ENCODE peak calls at places on chromosomes 6 and 20, in seven cellular contexts. One of them, this sample, is unnamed.

GRCh38 chr6:104940881-104941693 is 15.8 kb upstream of the LIN28B start:
- DNase-seq in HS-5: no peak
- DNase-seq in adipocyte: peak; percentile 75
- DNase-seq in ovary: peak; percentile 15
- DNase-seq in NCI-H1092 treated with DMSO at 0.1 percent for 48 hours: peak; percentile 1
- DNase-seq in right cardiac atrium: peak; percentile 58
- DNase-seq in putamen: peak; percentile 63
- DNase-seq in this sample: no peak

GRCh38 chr6:134619789-134620188 is 301.9 kb upstream of the SGK1 start:
- DNase-seq in HS-5: no peak
- DNase-seq in adipocyte: peak; percentile 36
- DNase-seq in ovary: no peak
- DNase-seq in NCI-H1092 treated with DMSO at 0.1 percent for 48 hours: no peak
- DNase-seq in right cardiac atrium: no peak
- DNase-seq in putamen: no peak
- DNase-seq in this sample: no peak

GRCh38 chr6:24926639-24927038 is 9.1 kb downstream of the RIPOR2 start:
- DNase-seq in HS-5: no peak
- DNase-seq in adipocyte: no peak
- DNase-seq in ovary: no peak
- DNase-seq in NCI-H1092 treated with DMSO at 0.1 percent for 48 hours: no peak
- DNase-seq in right cardiac atrium: no peak
- DNase-seq in putamen: no peak
- DNase-seq in this sample: no peak

GRCh38 chr6:37352384-37352783 is 1.4 kb upstream of the RNF8 start:
- DNase-seq in HS-5: no peak
- DNase-seq in adipocyte: no peak
- DNase-seq in ovary: no peak
- DNase-seq in NCI-H1092 treated with DMSO at 0.1 percent for 48 hours: no peak
- DNase-seq in right cardiac atrium: no peak
- DNase-seq in putamen: no peak
- DNase-seq in this sample: no peak

GRCh38 chr6:95690328-95690727 is 113.0 kb downstream of the MANEA start:
- DNase-seq in HS-5: no peak
- DNase-seq in adipocyte: no peak
- DNase-seq in ovary: no peak
- DNase-seq in NCI-H1092 treated with DMSO at 0.1 percent for 48 hours: no peak
- DNase-seq in right cardiac atrium: no peak
- DNase-seq in putamen: no peak
- DNase-seq in this sample: no peak

GRCh38 chr6:167733740-167734661 is 92.7 kb upstream of the AFDN start:
- DNase-seq in HS-5: no peak
- DNase-seq in adipocyte: no peak
- DNase-seq in ovary: peak; percentile 35
- DNase-seq in NCI-H1092 treated with DMSO at 0.1 percent for 48 hours: peak; percentile 41
- DNase-seq in right cardiac atrium: no peak
- DNase-seq in putamen: peak; percentile 21
- DNase-seq in this sample: no peak

GRCh38 chr6:29516108-29516507 is 28.4 kb upstream of the MAS1L start:
- DNase-seq in HS-5: peak; percentile 68
- DNase-seq in adipocyte: peak; percentile 63
- DNase-seq in ovary: no peak
- DNase-seq in NCI-H1092 treated with DMSO at 0.1 percent for 48 hours: no peak
- DNase-seq in right cardiac atrium: no peak
- DNase-seq in putamen: no peak
- DNase-seq in this sample: no peak

GRCh38 chr20:35715611-35716010 is 16.4 kb downstream of the ROMO1 start:
- DNase-seq in HS-5: no peak
- DNase-seq in adipocyte: no peak
- DNase-seq in ovary: no peak
- DNase-seq in NCI-H1092 treated with DMSO at 0.1 percent for 48 hours: no peak
- DNase-seq in right cardiac atrium: no peak
- DNase-seq in putamen: no peak
- DNase-seq in this sample: no peak

This sample was measured in SIG-M5.